ENCODE peak calls at places on chromosomes 6 and 20, in five cellular contexts. N, X, G, B and S are unnamed samples. For H3K79me2, the result is how much of the 10 kb centered on the place peaks cover.

GRCh38 chr20:44650777-44651493 is 564 bp downstream of the ADA start:
- DNase-seq in N (no peak), X (peak), G (no peak), B (peak), S (peak)

GRCh38 chr20:59645761-59646171 is 41.4 kb downstream of the PHACTR3 start:
- DNase-seq in N (no peak), X (no peak), G (no peak), B (no peak), S (peak)

GRCh38 chr6:2767327-2767985 is 2.3 kb downstream of the WRNIP1 start:
- DNase-seq in N (no peak), X (peak), G (no peak), B (no peak), S (peak)

GRCh38 chr20:19275630-19276071 is 63.2 kb downstream of the SLC24A3 start:
- DNase-seq in N (no peak), X (no peak), G (no peak), B (no peak), S (peak)

GRCh38 chr20:24364464-24364863 is 105.0 kb upstream of the SYNDIG1 start:
- DNase-seq in N (no peak), X (no peak), G (no peak), B (no peak), S (no peak)

GRCh38 chr20:24485981-24486380 is 16.6 kb downstream of the SYNDIG1 start:
- DNase-seq in N (no peak), X (no peak), G (no peak), B (no peak), S (no peak)

GRCh38 chr6:3081965-3082364 is 13.7 kb downstream of the RIPK1 start:
- DNase-seq in N (no peak), X (no peak), G (no peak), B (no peak), S (no peak)

GRCh38 chr6:112383191-112383590 is 36.1 kb downstream of the RFPL4B start:
- DNase-seq in N (no peak), X (no peak), G (no peak), B (no peak), S (no peak)

GRCh38 chr20:2386516-2387179 is 5.9 kb downstream of the TGM6 start:
- DNase-seq in N (peak), X (no peak), G (no peak), B (no peak), S (peak)

GRCh38 chr20:54078296-54078695 is 7.9 kb upstream of the BCAS1 start:
- DNase-seq in N (no peak), X (peak), G (no peak), B (no peak), S (no peak)

GRCh38 chr20:40714109-40714508 is 25.1 kb upstream of the MAFB start:
- DNase-seq in N (no peak), X (no peak), G (no peak), B (no peak), S (no peak)

GRCh38 chr6:1312193-1312443 is 220 bp downstream of the FOXQ1 start:
- DNase-seq in N (no peak), X (no peak), G (no peak), B (no peak), S (no peak)

GRCh38 chr6:77092971-77093370 is 370.3 kb downstream of the HTR1B start:
- DNase-seq in N (peak), X (no peak), G (no peak), B (no peak), S (peak)

GRCh38 chr6:128724738-128725137 is 158.2 kb upstream of the LAMA2 start:
- DNase-seq in N (no peak), X (no peak), G (no peak), B (no peak), S (no peak)

GRCh38 chr6:56683882-56684281 is 41.2 kb upstream of the DST start:
- DNase-seq in N (peak), X (no peak), G (no peak), B (no peak), S (peak)

GRCh38 chr6:27761391-27761790 is 150.8 kb downstream of the OR2B2 start:
- DNase-seq in N (peak), X (no peak), G (no peak), B (no peak), S (peak)

GRCh38 chr6:55636406-55637102 is 57.6 kb upstream of the HMGCLL1 start:
- DNase-seq in N (peak), X (no peak), G (no peak), B (no peak), S (peak)

GRCh38 chr6:37860226-37860839 is 40.8 kb downstream of the ZFAND3 start:
- DNase-seq in N (peak), X (peak), G (peak), B (peak), S (peak)

GRCh38 chr6:166587631-166588413 is 1.3 kb upstream of the RAMACL start:
- DNase-seq in N (no peak), X (peak), G (no peak), B (no peak), S (no peak)

GRCh38 chr6:147667082-147667481 is 158.6 kb downstream of the SAMD5 start:
- DNase-seq in N (no peak), X (no peak), G (no peak), B (no peak), S (no peak)
- H3K79me2 ChIP-seq in N (under half), X (under half), G (half or more), B (under half), S (under half)

GRCh38 chr6:11332463-11332862 is 100.0 kb upstream of the NEDD9 start:
- DNase-seq in N (no peak), X (no peak), G (no peak), B (no peak), S (no peak)
- H3K79me2 ChIP-seq in N (under half), X (under half), G (under half), B (under half), S (under half)

GRCh38 chr6:79076881-79077641 is 993 bp downstream of the PHIP start:
- DNase-seq in N (peak), X (peak), G (peak), B (peak), S (peak)
- H3K79me2 ChIP-seq in N (under half), X (half or more), G (half or more), B (under half), S (under half)

DNA sequence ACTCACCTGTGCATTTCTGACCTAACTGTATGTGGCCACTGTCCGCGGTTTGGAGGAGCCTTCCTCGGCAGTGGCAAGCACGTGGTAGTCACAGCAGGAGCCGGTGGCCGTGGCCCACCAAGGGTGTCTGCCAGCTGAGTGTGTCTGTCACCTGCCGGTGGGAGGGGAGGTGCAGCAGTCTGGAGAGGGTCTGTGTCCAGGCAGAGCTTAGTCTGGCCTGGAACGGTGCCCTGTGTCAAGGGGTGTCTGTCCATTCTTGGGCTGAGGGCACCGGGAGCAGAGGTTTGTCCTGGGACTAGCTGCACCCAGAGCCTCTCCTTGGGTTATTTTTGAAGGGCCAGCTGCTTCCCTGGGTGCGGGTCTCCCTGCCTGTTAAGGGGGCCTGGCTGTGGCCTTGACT is 5.0 kb downstream of the RBM38 start:
- DNase-seq in N (no peak), X (no peak), G (no peak), B (no peak), S (no peak)
- H3K79me2 ChIP-seq in N (under half), X (half or more), G (half or more), B (half or more), S (under half)